ENCODE peak calls at places on chromosomes 7 and 10, in six cellular contexts. One of them, this sample, is unnamed. For H3K4me1, the result is how much of the 10 kb centered on the place peaks cover.

GRCh38 chr10:36515313-36515712 is 610.1 kb upstream of the ANKRD30A start:
- DNase-seq in heart left ventricle: no peak
- DNase-seq in A549: no peak
- DNase-seq in GM23338: no peak
- DNase-seq in SK-N-SH: peak
- DNase-seq in hepatocyte: no peak
- DNase-seq in this sample: no peak

GRCh38 chr10:1734288-1734687 is 3.0 kb downstream of the ADARB2 start:
- DNase-seq in A549: no peak
- DNase-seq in GM23338: no peak
- DNase-seq in heart left ventricle: no peak
- DNase-seq in hepatocyte: no peak
- DNase-seq in SK-N-SH: no peak
- DNase-seq in this sample: no peak

GRCh38 chr10:86348321-86349210 is 18.0 kb downstream of the GRID1 start:
- DNase-seq in hepatocyte: no peak
- DNase-seq in heart left ventricle: peak
- DNase-seq in SK-N-SH: peak
- DNase-seq in GM23338: peak
- DNase-seq in A549: no peak
- DNase-seq in this sample: no peak

GRCh38 chr7:116197355-116197754 is 13.0 kb upstream of the TES start:
- DNase-seq in A549: no peak
- DNase-seq in SK-N-SH: no peak
- DNase-seq in heart left ventricle: no peak
- DNase-seq in hepatocyte: peak
- DNase-seq in GM23338: no peak
- DNase-seq in this sample: no peak

GRCh38 chr7:64183126-64183742 is 23.8 kb upstream of the ZNF735 start:
- DNase-seq in SK-N-SH: peak
- DNase-seq in hepatocyte: no peak
- DNase-seq in GM23338: peak
- DNase-seq in A549: no peak
- DNase-seq in heart left ventricle: no peak
- DNase-seq in this sample: no peak

GRCh38 chr10:8378198-8378983 is 323.9 kb downstream of the GATA3 start:
- DNase-seq in heart left ventricle: no peak
- DNase-seq in GM23338: peak
- DNase-seq in SK-N-SH: no peak
- DNase-seq in hepatocyte: no peak
- DNase-seq in A549: no peak
- DNase-seq in this sample: no peak

GRCh38 chr10:7410306-7410799 is 481 bp downstream of the SFMBT2 start:
- DNase-seq in heart left ventricle: peak
- DNase-seq in SK-N-SH: peak
- DNase-seq in GM23338: peak
- DNase-seq in hepatocyte: peak
- DNase-seq in A549: no peak
- DNase-seq in this sample: no peak

GRCh38 chr7:105450177-105450861 is 61.6 kb upstream of the SRPK2 start:
- DNase-seq in A549: no peak
- DNase-seq in hepatocyte: no peak
- DNase-seq in SK-N-SH: no peak
- DNase-seq in GM23338: no peak
- DNase-seq in heart left ventricle: no peak
- DNase-seq in this sample: no peak

GRCh38 chr10:19828278-19829049 is 12.2 kb downstream of the PLXDC2 start:
- DNase-seq in heart left ventricle: no peak
- DNase-seq in SK-N-SH: no peak
- DNase-seq in A549: no peak
- DNase-seq in GM23338: peak
- DNase-seq in hepatocyte: no peak
- DNase-seq in this sample: no peak

GRCh38 chr7:23938937-23939552 is 229.0 kb downstream of the STK31 start:
- DNase-seq in heart left ventricle: no peak
- DNase-seq in hepatocyte: peak
- DNase-seq in SK-N-SH: peak
- DNase-seq in A549: peak
- DNase-seq in GM23338: peak
- DNase-seq in this sample: peak

GRCh38 chr7:46123-46829 is 146.1 kb upstream of the FAM20C start:
- DNase-seq in A549: no peak
- DNase-seq in hepatocyte: no peak
- DNase-seq in SK-N-SH: no peak
- DNase-seq in heart left ventricle: no peak
- DNase-seq in GM23338: no peak
- DNase-seq in this sample: peak

GRCh38 chr10:34999532-34999931 is 90.6 kb downstream of the CUL2 start:
- DNase-seq in heart left ventricle: no peak
- DNase-seq in hepatocyte: no peak
- DNase-seq in A549: no peak
- DNase-seq in SK-N-SH: no peak
- DNase-seq in GM23338: no peak
- DNase-seq in this sample: no peak

GRCh38 chr10:86698207-86698940 is 30.1 kb downstream of the LDB3 start:
- DNase-seq in heart left ventricle: no peak
- DNase-seq in SK-N-SH: no peak
- DNase-seq in hepatocyte: no peak
- DNase-seq in GM23338: no peak
- DNase-seq in A549: no peak
- DNase-seq in this sample: no peak

GRCh38 chr7:27108390-27109127 is 6.1 kb upstream of the HOXA2 start:
- DNase-seq in heart left ventricle: no peak
- DNase-seq in hepatocyte: no peak
- DNase-seq in GM23338: peak
- DNase-seq in A549: no peak
- DNase-seq in SK-N-SH: no peak
- DNase-seq in this sample: peak

GRCh38 chr7:50367570-50367969 is 63.1 kb downstream of the IKZF1 start:
- DNase-seq in A549: no peak
- DNase-seq in SK-N-SH: no peak
- DNase-seq in heart left ventricle: no peak
- DNase-seq in hepatocyte: no peak
- DNase-seq in GM23338: no peak
- DNase-seq in this sample: no peak

GRCh38 chr7:50368366-50368765 is 63.9 kb downstream of the IKZF1 start:
- DNase-seq in SK-N-SH: no peak
- DNase-seq in GM23338: no peak
- DNase-seq in hepatocyte: no peak
- DNase-seq in A549: no peak
- DNase-seq in heart left ventricle: no peak
- DNase-seq in this sample: no peak

GRCh38 chr7:50370884-50371283 is 66.4 kb downstream of the IKZF1 start:
- DNase-seq in GM23338: no peak
- DNase-seq in A549: no peak
- DNase-seq in heart left ventricle: no peak
- DNase-seq in hepatocyte: no peak
- DNase-seq in SK-N-SH: no peak
- DNase-seq in this sample: no peak

GRCh38 chr7:50371551-50372021 is 67.1 kb downstream of the IKZF1 start:
- DNase-seq in GM23338: no peak
- DNase-seq in hepatocyte: no peak
- DNase-seq in heart left ventricle: no peak
- DNase-seq in A549: no peak
- DNase-seq in SK-N-SH: no peak
- DNase-seq in this sample: no peak

DNA sequence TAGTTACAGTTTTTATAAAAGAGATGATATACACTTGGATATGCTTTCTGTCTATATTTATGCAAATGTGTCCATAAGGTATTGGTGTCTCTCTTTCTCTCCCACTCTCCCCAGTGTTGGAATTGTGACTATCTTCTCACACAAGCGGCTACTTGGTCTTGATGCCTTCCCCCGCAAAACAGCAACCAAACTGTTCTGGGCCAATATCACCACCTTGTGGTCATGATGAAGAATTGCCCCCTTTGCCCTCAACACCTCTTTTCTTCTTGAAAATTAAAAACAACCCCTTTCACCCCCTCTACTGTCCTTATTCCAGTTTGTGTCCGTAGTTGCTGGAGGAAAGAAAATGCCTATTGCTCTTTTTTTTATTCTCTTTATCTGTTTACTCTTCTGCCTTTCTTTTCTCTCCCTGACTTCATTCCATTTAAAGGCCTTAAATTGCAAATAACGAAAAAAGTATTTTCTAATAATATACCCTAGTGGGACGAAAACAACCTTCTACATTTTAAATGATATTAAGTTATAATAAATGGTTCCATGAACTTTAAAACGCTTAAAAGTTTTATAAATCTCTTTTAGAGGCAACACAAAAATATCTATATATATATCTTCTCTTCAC is 65.0 kb downstream of the IKZF1 start:
- DNase-seq in SK-N-SH: peak
- DNase-seq in GM23338: peak
- DNase-seq in hepatocyte: no peak
- DNase-seq in heart left ventricle: no peak
- DNase-seq in A549: no peak
- DNase-seq in this sample: no peak
- H3K4me1 ChIP-seq in SK-N-SH: under half
- H3K4me1 ChIP-seq in GM23338: under half
- H3K4me1 ChIP-seq in hepatocyte: under half
- H3K4me1 ChIP-seq in heart left ventricle: under half
- H3K4me1 ChIP-seq in A549: under half
- H3K4me1 ChIP-seq in this sample: under half

GRCh38 chr7:94417921-94418320 is 23.2 kb downstream of the COL1A2 start:
- DNase-seq in A549: no peak
- DNase-seq in hepatocyte: no peak
- DNase-seq in GM23338: no peak
- DNase-seq in heart left ventricle: no peak
- DNase-seq in SK-N-SH: no peak
- DNase-seq in this sample: no peak

GRCh38 chr7:94418851-94419250 is 24.2 kb downstream of the COL1A2 start:
- DNase-seq in GM23338: no peak
- DNase-seq in hepatocyte: no peak
- DNase-seq in A549: no peak
- DNase-seq in heart left ventricle: no peak
- DNase-seq in SK-N-SH: no peak
- DNase-seq in this sample: no peak

GRCh38 chr7:94414481-94414880 is 19.8 kb downstream of the COL1A2 start:
- DNase-seq in hepatocyte: no peak
- DNase-seq in A549: no peak
- DNase-seq in GM23338: no peak
- DNase-seq in SK-N-SH: no peak
- DNase-seq in heart left ventricle: no peak
- DNase-seq in this sample: no peak

GRCh38 chr7:94420321-94420720 is 25.6 kb downstream of the COL1A2 start:
- DNase-seq in A549: no peak
- DNase-seq in heart left ventricle: no peak
- DNase-seq in SK-N-SH: no peak
- DNase-seq in GM23338: no peak
- DNase-seq in hepatocyte: no peak
- DNase-seq in this sample: no peak

DNA sequence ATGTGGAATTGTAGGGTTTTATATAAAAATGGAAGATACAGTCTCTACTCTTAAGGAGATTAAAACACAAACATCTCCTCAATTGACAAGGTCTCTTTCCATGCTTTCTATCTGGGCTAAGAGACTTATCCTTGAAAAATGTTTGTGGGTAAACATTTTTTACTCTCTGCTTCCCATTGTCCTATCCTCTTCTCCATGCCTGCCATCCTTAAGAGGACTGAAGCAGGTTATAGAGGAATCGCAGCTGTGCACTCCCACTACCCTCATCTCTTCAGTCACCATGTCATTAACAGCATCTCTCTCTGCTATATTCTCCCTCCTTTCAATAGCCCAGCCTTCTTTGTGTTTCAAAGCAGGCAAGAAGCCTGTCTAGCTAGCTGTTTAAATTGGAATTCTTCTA is 22.6 kb downstream of the COL1A2 start:
- DNase-seq in GM23338: no peak
- DNase-seq in A549: no peak
- DNase-seq in heart left ventricle: no peak
- DNase-seq in hepatocyte: no peak
- DNase-seq in SK-N-SH: no peak
- DNase-seq in this sample: no peak
- H3K4me1 ChIP-seq in GM23338: under half
- H3K4me1 ChIP-seq in A549: under half
- H3K4me1 ChIP-seq in heart left ventricle: under half
- H3K4me1 ChIP-seq in hepatocyte: under half
- H3K4me1 ChIP-seq in SK-N-SH: under half
- H3K4me1 ChIP-seq in this sample: under half

DNA sequence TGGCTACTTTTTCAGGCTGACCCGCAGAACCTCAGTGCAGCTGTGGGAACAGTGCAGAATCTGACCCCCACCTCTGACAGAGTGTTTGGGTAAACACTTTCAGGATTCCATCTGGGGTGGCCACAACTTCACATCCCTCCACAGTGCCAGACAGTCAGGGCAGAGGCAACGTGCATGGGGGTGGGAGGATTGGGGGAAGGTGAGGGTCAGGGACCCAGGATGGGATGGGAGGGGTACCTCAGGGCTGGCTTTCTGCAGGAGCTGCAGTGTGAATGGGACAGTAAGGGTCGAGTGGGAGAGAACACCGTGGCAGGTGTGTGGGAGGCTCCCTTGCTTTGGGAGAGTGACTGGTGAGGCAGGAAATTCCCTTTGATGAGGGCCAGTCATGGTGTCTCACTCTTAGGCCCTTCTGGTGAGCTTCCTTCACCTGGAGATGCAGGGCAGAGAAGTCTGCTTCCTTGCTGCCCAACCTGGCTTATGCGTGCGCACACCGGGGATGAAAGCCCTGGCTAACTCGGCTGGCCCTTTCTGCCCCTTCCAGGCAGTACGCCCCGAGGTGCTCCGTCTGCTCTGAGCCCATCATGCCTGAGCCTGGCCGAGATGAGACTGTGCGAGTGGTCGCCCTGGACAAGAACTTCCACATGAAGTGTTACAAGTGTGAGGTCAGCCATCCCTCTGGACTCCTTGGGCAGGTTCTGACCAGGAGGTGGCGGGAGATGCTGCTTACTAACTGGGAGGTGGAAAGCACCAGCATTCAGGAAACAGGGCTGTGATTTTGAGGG is 8.4 kb downstream of the ZYX start:
- DNase-seq in hepatocyte: no peak
- DNase-seq in A549: no peak
- DNase-seq in GM23338: no peak
- DNase-seq in heart left ventricle: no peak
- DNase-seq in SK-N-SH: no peak
- DNase-seq in this sample: no peak
- H3K4me1 ChIP-seq in hepatocyte: under half
- H3K4me1 ChIP-seq in A549: under half
- H3K4me1 ChIP-seq in GM23338: under half
- H3K4me1 ChIP-seq in heart left ventricle: half or more
- H3K4me1 ChIP-seq in SK-N-SH: half or more
- H3K4me1 ChIP-seq in this sample: half or more

GRCh38 chr7:15604166-15604565 is 42.4 kb upstream of the AGMO start:
- DNase-seq in A549: no peak
- DNase-seq in GM23338: no peak
- DNase-seq in hepatocyte: no peak
- DNase-seq in heart left ventricle: no peak
- DNase-seq in SK-N-SH: no peak
- DNase-seq in this sample: no peak

GRCh38 chr7:15606561-15606960 is 44.7 kb upstream of the AGMO start:
- DNase-seq in GM23338: no peak
- DNase-seq in heart left ventricle: no peak
- DNase-seq in hepatocyte: no peak
- DNase-seq in SK-N-SH: no peak
- DNase-seq in A549: no peak
- DNase-seq in this sample: no peak

GRCh38 chr7:15602236-15602635 is 40.4 kb upstream of the AGMO start:
- DNase-seq in heart left ventricle: no peak
- DNase-seq in GM23338: no peak
- DNase-seq in A549: no peak
- DNase-seq in SK-N-SH: no peak
- DNase-seq in hepatocyte: peak
- DNase-seq in this sample: no peak

GRCh38 chr7:15600298-15600697 is 38.5 kb upstream of the AGMO start:
- DNase-seq in hepatocyte: no peak
- DNase-seq in heart left ventricle: no peak
- DNase-seq in GM23338: no peak
- DNase-seq in SK-N-SH: no peak
- DNase-seq in A549: no peak
- DNase-seq in this sample: no peak

GRCh38 chr7:15603124-15603523 is 41.3 kb upstream of the AGMO start:
- DNase-seq in hepatocyte: no peak
- DNase-seq in A549: no peak
- DNase-seq in SK-N-SH: no peak
- DNase-seq in GM23338: no peak
- DNase-seq in heart left ventricle: no peak
- DNase-seq in this sample: no peak
- H3K4me1 ChIP-seq in hepatocyte: under half
- H3K4me1 ChIP-seq in A549: under half
- H3K4me1 ChIP-seq in SK-N-SH: under half
- H3K4me1 ChIP-seq in GM23338: under half
- H3K4me1 ChIP-seq in heart left ventricle: under half
- H3K4me1 ChIP-seq in this sample: under half

This sample was measured in right lobe of liver.